ENCODE peak calls at places on chromosomes 7 and 10, in ten cellular contexts. R, K, S, X, M, B, U, C, Y and Z are unnamed samples.

GRCh38 chr7:108146070-108146842 is 16.1 kb upstream of the LAMB4 start:
- DNase-seq in R (peak; percentile 80), K (peak; percentile 95), S (peak; percentile 63), X (peak; percentile 39), M (peak; percentile 87), B (peak; percentile 53), U (peak; percentile 76), C (peak; percentile 85), Y (peak; percentile 61), Z (no peak)

GRCh38 chr10:87654212-87654611 is 5.5 kb upstream of the PAPSS2 start:
- DNase-seq in R (no peak), K (no peak), S (no peak), X (no peak), M (no peak), B (no peak), U (no peak), C (no peak), Y (no peak), Z (no peak)

GRCh38 chr7:36546331-36546730 is 156.7 kb downstream of the ANLN start:
- DNase-seq in R (no peak), K (no peak), S (no peak), X (no peak), M (no peak), B (no peak), U (no peak), C (no peak), Y (no peak), Z (peak; percentile 90)

GRCh38 chr10:69572159-69573055 is 815 bp downstream of the NEUROG3 start:
- DNase-seq in R (no peak), K (no peak), S (no peak), X (no peak), M (no peak), B (no peak), U (no peak), C (peak; percentile 15), Y (no peak), Z (no peak)

GRCh38 chr10:81733547-81733946 is 141.4 kb upstream of the NRG3 start:
- DNase-seq in R (no peak), K (no peak), S (no peak), X (peak; percentile 14), M (no peak), B (no peak), U (no peak), C (no peak), Y (no peak), Z (no peak)

GRCh38 chr10:133303206-133303605 is 5.5 kb downstream of the TUBGCP2 start:
- DNase-seq in R (no peak), K (no peak), S (no peak), X (no peak), M (no peak), B (no peak), U (no peak), C (no peak), Y (no peak), Z (no peak)

GRCh38 chr10:102302611-102303010 is 57.3 kb downstream of the GBF1 start:
- DNase-seq in R (no peak), K (peak; percentile 55), S (no peak), X (no peak), M (no peak), B (no peak), U (peak; percentile 70), C (peak; percentile 72), Y (no peak), Z (no peak)

GRCh38 chr7:155979994-155980393 is 167.7 kb upstream of the SHH start:
- DNase-seq in R (no peak), K (no peak), S (no peak), X (no peak), M (no peak), B (no peak), U (no peak), C (no peak), Y (no peak), Z (no peak)

GRCh38 chr10:119477444-119477843 is 65.1 kb downstream of the RGS10 start:
- DNase-seq in R (no peak), K (no peak), S (no peak), X (no peak), M (no peak), B (no peak), U (no peak), C (no peak), Y (no peak), Z (no peak)

GRCh38 chr10:79007843-79008319 is 60.9 kb upstream of the ZMIZ1 start:
- DNase-seq in R (no peak), K (peak; percentile 45), S (no peak), X (no peak), M (no peak), B (no peak), U (no peak), C (peak; percentile 31), Y (no peak), Z (peak; percentile 75)

GRCh38 chr10:107728807-107729206 is 564.3 kb upstream of the SORCS1 start:
- DNase-seq in R (no peak), K (peak; percentile 6), S (no peak), X (no peak), M (no peak), B (no peak), U (no peak), C (no peak), Y (no peak), Z (no peak)

GRCh38 chr7:4659551-4660286 is 22.4 kb upstream of the FOXK1 start:
- DNase-seq in R (no peak), K (no peak), S (no peak), X (no peak), M (no peak), B (no peak), U (no peak), C (no peak), Y (no peak), Z (peak; percentile 40)

GRCh38 chr7:106736508-106737201 is 75.7 kb upstream of the CCDC71L start:
- DNase-seq in R (peak; percentile 49), K (peak; percentile 93), S (peak; percentile 27), X (peak; percentile 45), M (no peak), B (peak; percentile 23), U (peak; percentile 81), C (peak; percentile 84), Y (peak; percentile 61), Z (no peak)

GRCh38 chr10:118447478-118447877 is 105.4 kb upstream of the FAM204A start:
- DNase-seq in R (peak; percentile 22), K (no peak), S (peak; percentile 57), X (no peak), M (peak; percentile 50), B (peak; percentile 19), U (peak; percentile 57), C (no peak), Y (no peak), Z (no peak)

GRCh38 chr7:154892459-154892858 is 110.5 kb downstream of the PAXIP1 start:
- DNase-seq in R (no peak), K (no peak), S (no peak), X (no peak), M (no peak), B (no peak), U (no peak), C (no peak), Y (no peak), Z (no peak)

GRCh38 chr10:115861864-115862263 is 411.1 kb downstream of the GFRA1 start:
- DNase-seq in R (peak; percentile 10), K (peak; percentile 35), S (no peak), X (peak; percentile 31), M (no peak), B (no peak), U (peak; percentile 69), C (peak; percentile 75), Y (no peak), Z (no peak)

GRCh38 chr10:99329238-99329890 is at the start of gene CNNM1:
- DNase-seq in R (no peak), K (no peak), S (no peak), X (no peak), M (peak; percentile 51), B (peak; percentile 40), U (peak; percentile 72), C (peak; percentile 6), Y (no peak), Z (peak; percentile 14)

GRCh38 chr7:158530800-158531609 is 56.6 kb downstream of the PTPRN2 start:
- DNase-seq in R (no peak), K (no peak), S (no peak), X (no peak), M (no peak), B (no peak), U (no peak), C (no peak), Y (no peak), Z (no peak)

GRCh38 chr7:100509213-100509612 is 25.5 kb downstream of the NYAP1 start:
- DNase-seq in R (no peak), K (peak; percentile 91), S (no peak), X (peak; percentile 7), M (peak; percentile 72), B (peak; percentile 67), U (peak; percentile 69), C (peak; percentile 88), Y (no peak), Z (peak; percentile 92)

GRCh38 chr10:12592967-12593366 is 243.6 kb downstream of the CAMK1D start:
- DNase-seq in R (no peak), K (no peak), S (no peak), X (no peak), M (no peak), B (no peak), U (no peak), C (no peak), Y (no peak), Z (no peak)

GRCh38 chr10:126478600-126478999 is 90.3 kb upstream of the ADAM12 start:
- DNase-seq in R (no peak), K (peak; percentile 29), S (no peak), X (no peak), M (no peak), B (no peak), U (no peak), C (no peak), Y (no peak), Z (no peak)